ENCODE peak calls at places on chromosome X, in five cellular contexts. E is lung, X is suprapubic skin, R is iPS DF 6.9, Q is ovary. K is an unnamed sample. For H3K4me1, the result is how much of the 10 kb centered on the place peaks cover.

GRCh38 chrX:34332336-34332735 is 200.2 kb upstream of the FAM47A start:
- DNase-seq in E (no peak), X (no peak), R (no peak), Q (no peak), K (no peak)

GRCh38 chrX:95884196-95884595 is 800.4 kb upstream of the DIAPH2 start:
- DNase-seq in E (no peak), X (no peak), R (no peak), Q (peak), K (no peak)

GRCh38 chrX:11117751-11118150 is 6.6 kb downstream of the HCCS start:
- DNase-seq in E (no peak), X (no peak), R (no peak), Q (no peak), K (no peak)

GRCh38 chrX:2334237-2334636 is 166.5 kb downstream of the DHRSX start:
- DNase-seq in E (no peak), X (no peak), R (no peak), Q (no peak), K (no peak)

GRCh38 chrX:138954976-138955375 is 243.5 kb upstream of the FGF13 start:
- DNase-seq in E (no peak), X (no peak), R (no peak), Q (no peak), K (no peak)

GRCh38 chrX:69618803-69619202 is 2.9 kb downstream of the EDA start:
- DNase-seq in E (no peak), X (no peak), R (no peak), Q (no peak), K (no peak)

GRCh38 chrX:38803286-38803608 is 2.0 kb downstream of the MID1IP1 start:
- DNase-seq in E (no peak), X (no peak), R (no peak), Q (no peak), K (no peak)

GRCh38 chrX:110204986-110205385 is 112.9 kb downstream of the AMMECR1 start:
- DNase-seq in E (no peak), X (no peak), R (no peak), Q (no peak), K (no peak)

GRCh38 chrX:31353095-31353494 is 281.3 kb upstream of the FTHL17 start:
- DNase-seq in E (no peak), X (no peak), R (no peak), Q (no peak), K (no peak)

GRCh38 chrX:151753313-151754041 is 18.9 kb downstream of the CNGA2 start:
- DNase-seq in E (peak), X (peak), R (no peak), Q (peak), K (peak)

GRCh38 chrX:118760025-118760424 is 32.6 kb downstream of the IL13RA1 start:
- DNase-seq in E (no peak), X (no peak), R (no peak), Q (no peak), K (no peak)

GRCh38 chrX:24987731-24988130 is 28.0 kb downstream of the ARX start:
- DNase-seq in E (no peak), X (no peak), R (no peak), Q (no peak), K (no peak)

GRCh38 chrX:24993887-24994286 is 21.9 kb downstream of the ARX start:
- DNase-seq in E (no peak), X (no peak), R (no peak), Q (no peak), K (no peak)

GRCh38 chrX:24985120-24985519 is 30.6 kb downstream of the ARX start:
- DNase-seq in E (no peak), X (no peak), R (no peak), Q (no peak), K (no peak)

GRCh38 chrX:24988314-24988713 is 27.5 kb downstream of the ARX start:
- DNase-seq in E (no peak), X (no peak), R (no peak), Q (no peak), K (no peak)

DNA sequence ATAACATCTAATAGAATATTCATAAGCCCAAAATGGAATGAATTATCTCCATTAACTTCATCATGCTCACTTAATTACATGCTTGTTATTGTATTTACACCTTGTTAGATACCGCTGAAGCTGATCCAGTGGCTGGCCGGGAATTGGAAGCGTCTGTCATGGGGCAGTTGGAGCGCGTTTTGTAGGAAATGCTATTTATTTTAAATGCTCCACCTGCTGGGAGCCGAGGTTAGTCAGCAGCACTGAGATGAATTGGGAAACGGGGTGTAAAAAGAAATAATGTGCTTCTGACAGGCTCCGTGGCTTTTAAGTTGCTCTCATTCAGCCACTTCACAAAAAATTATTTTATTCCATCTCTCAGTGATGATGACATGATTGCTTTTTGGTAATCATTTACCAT is 25.2 kb downstream of the ARX start:
- DNase-seq in E (no peak), X (no peak), R (no peak), Q (no peak), K (no peak)
- H3K4me3 ChIP-seq in E (no peak), X (no peak), R (no peak), Q (no peak), K (no peak)

GRCh38 chrX:102712967-102713677 is 874 bp downstream of the GPRASP2 start:
- DNase-seq in E (no peak), X (peak), R (no peak), Q (peak), K (peak)

GRCh38 chrX:102712216-102712966 is at the start of gene GPRASP2:
- DNase-seq in E (peak), X (peak), R (no peak), Q (peak), K (peak)

GRCh38 chrX:102715967-102716366 is 3.7 kb downstream of the GPRASP2 start:
- DNase-seq in E (no peak), X (no peak), R (no peak), Q (no peak), K (no peak)

GRCh38 chrX:102711872-102712215 is 404 bp upstream of the GPRASP2 start:
- DNase-seq in E (no peak), X (no peak), R (no peak), Q (peak), K (no peak)

GRCh38 chrX:102714994-102715393 is 2.7 kb downstream of the GPRASP2 start:
- DNase-seq in E (no peak), X (no peak), R (no peak), Q (no peak), K (no peak)
- H3K27ac ChIP-seq in E (no peak), X (no peak), R (no peak), Q (no peak), K (no peak)

DNA sequence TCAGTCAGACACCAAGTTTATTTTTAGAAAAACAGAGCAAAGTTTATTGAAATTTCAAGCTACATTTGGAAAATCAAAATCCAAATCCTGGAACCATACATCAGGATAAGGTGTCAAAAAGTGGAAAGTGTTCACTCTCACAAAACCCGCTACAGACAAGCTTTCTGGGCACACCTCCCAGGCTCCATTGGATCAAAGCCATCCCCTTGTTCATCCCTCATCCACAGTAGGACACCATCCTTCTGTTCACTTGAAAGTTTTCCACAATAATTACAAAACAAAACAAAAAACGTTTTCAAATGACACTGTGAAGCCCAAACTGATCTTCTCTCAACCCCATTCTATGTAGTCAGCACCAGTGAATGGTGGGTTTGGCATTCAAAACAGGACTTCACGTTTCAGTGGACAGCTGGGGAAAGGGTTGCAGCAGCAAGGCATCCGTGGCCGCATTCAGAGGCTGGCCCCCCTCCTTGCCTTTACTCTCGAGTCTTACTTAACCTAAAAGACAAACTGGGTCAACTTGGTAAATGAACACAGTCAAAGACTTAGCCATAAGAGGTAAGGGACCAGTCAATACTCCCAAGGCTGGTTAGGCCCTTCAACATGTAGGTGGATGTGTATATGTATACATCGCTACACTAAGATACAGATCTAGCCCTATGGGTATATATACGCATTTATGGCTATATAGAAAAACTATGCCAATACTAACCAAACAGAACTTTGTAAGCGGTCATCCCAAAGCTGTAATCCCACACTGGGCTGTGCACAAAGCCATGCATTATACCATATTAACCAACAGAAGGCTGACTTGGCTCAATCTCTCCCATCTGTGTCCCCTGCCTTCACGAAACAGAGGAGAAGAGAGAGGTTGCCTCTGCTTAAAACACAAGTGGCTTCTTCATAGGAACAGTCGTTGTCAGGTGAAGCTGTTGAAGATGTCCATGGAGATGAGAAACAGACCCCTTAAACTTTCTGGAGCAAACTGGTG is 62.1 kb downstream of the TSC22D3 start:
- DNase-seq in E (no peak), X (peak), R (no peak), Q (no peak), K (no peak)
- H3K4me1 ChIP-seq in E (under half), X (under half), R (under half), Q (under half), K (under half)

DNA sequence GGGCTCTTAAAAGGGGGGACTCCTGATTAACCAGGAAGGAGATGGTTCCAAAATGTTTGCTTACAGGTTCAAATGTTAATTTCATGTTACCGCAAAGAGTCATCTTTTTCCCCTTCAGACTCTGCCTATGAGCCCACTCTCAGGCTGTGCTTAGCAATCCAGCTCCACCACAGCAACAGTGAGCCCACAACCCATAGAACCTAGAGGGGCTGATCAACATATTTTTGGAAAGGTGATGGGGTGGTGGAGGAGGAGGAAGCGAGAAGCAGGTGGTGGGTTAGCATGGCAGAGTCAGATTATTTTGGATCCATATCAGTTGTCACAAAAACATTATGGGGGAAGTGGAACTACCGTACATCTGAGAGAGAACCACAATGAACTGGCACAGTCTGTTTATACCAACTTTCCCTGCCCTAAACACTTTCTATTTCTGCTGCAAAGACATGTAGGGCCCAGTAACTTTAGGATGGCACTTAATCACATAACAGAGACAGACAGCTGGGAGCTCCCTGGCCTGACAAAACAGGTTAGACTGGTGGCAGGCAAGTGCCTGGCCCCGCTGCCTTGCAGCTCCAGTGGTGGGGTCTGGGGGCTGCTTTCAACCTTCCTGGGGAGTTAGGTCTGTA is 4.4 kb downstream of the SLC9A7 start:
- DNase-seq in E (no peak), X (no peak), R (no peak), Q (no peak), K (no peak)
- H3K4me3 ChIP-seq in E (no peak), X (no peak), R (no peak), Q (no peak), K (no peak)

GRCh38 chrX:17552251-17552650 is 177.3 kb downstream of the NHS start:
- DNase-seq in E (no peak), X (no peak), R (no peak), Q (no peak), K (no peak)

GRCh38 chrX:17549005-17549685 is 174.1 kb downstream of the NHS start:
- DNase-seq in E (no peak), X (no peak), R (no peak), Q (no peak), K (no peak)

GRCh38 chrX:17550011-17550410 is 175.0 kb downstream of the NHS start:
- DNase-seq in E (no peak), X (no peak), R (no peak), Q (no peak), K (no peak)

GRCh38 chrX:17553451-17553850 is 178.5 kb downstream of the NHS start:
- DNase-seq in E (no peak), X (no peak), R (no peak), Q (no peak), K (no peak)

GRCh38 chrX:17553961-17554482 is 179.0 kb downstream of the NHS start:
- DNase-seq in E (no peak), X (no peak), R (no peak), Q (no peak), K (no peak)
- H3K27ac ChIP-seq in E (no peak), X (no peak), R (no peak), Q (no peak), K (no peak)

DNA sequence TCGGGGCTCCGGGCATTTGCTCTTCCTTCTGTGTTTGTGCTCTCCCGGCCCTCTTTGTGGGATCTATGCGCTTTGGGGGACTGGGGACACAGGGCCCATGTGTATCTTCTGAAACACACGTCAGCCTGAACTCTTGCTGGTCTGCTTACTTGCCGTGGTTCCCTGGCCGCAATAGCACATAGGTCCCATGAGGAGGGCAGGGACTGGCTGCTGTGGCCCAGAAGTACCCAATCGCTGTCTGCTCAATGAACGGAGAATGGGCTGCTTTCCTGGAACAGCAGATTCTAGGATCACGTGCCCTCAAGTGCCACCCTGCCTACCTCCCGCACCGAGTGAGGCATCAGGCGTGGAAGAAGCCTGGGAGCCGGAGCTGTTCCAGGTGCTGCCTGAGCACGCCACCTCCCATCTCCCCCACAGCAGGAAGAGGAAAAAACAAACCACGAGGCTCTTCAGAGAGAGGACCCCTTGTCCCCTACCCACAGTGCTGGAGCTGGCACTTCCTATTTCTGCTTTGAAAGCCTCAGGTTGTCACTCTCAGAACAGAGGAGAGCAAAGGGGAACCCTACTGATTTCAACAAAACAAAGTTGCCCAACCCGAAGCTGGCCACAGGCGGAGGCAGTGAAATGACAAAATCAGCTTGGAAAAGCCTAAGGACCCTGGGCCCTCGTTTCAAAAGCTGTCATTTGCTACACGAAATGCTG is 3.8 kb downstream of the G6PD start:
- DNase-seq in E (peak), X (peak), R (no peak), Q (no peak), K (no peak)
- H3K4me1 ChIP-seq in E (under half), X (under half), R (under half), Q (under half), K (under half)

GRCh38 chrX:132481449-132481848 is 7.4 kb downstream of the MBNL3 start:
- DNase-seq in E (no peak), X (no peak), R (no peak), Q (no peak), K (no peak)
- H3K4me3 ChIP-seq in E (no peak), X (no peak), R (no peak), Q (no peak), K (no peak)